ENCODE peak calls at places on chromosomes 12 and 14, in seven cellular contexts. N, L, S, G, D, Z and M are unnamed samples.

GRCh38 chr12:68611094-68611818 is 557 bp downstream of the RAP1B start:
- DNase-seq in L (peak; percentile 68), G (peak; percentile 57), S (peak; percentile 74), D (no peak), Z (peak; percentile 65), N (peak; percentile 74), M (no peak)

GRCh38 chr14:24171422-24172260 is at the start of gene REC8:
- DNase-seq in D (no peak), N (peak; percentile 99), G (no peak), S (peak; percentile 95), L (peak; percentile 61), Z (peak; percentile 50), M (no peak)

GRCh38 chr14:74548881-74549280 is 55.3 kb downstream of the ISCA2 start:
- DNase-seq in L (peak; percentile 83), N (peak; percentile 66), G (no peak), S (peak; percentile 36), Z (peak; percentile 69), D (peak; percentile 78), M (no peak)

GRCh38 chr14:28671425-28671824 is 95.2 kb upstream of the FOXG1 start:
- DNase-seq in G (no peak), N (peak; percentile 88), Z (no peak), S (no peak), D (no peak), L (no peak), M (no peak)

GRCh38 chr12:47846294-47846996 is 26.7 kb upstream of the HDAC7 start:
- DNase-seq in N (no peak), Z (no peak), D (no peak), S (no peak), G (no peak), L (no peak), M (no peak)

GRCh38 chr12:63400746-63401145 is 249.7 kb upstream of the AVPR1A start:
- DNase-seq in S (peak; percentile 51), Z (no peak), G (no peak), N (peak; percentile 44), L (no peak), D (no peak), M (no peak)

GRCh38 chr12:122956028-122956427 is 10.2 kb downstream of the ABCB9 start:
- DNase-seq in S (no peak), Z (no peak), L (no peak), N (no peak), D (no peak), G (no peak), M (no peak)

GRCh38 chr12:46647034-46647433 is 178.8 kb downstream of the SLC38A4 start:
- DNase-seq in L (no peak), G (no peak), S (no peak), N (no peak), D (no peak), Z (no peak), M (no peak)

GRCh38 chr12:5773550-5773949 is 171.5 kb downstream of the ANO2 start:
- DNase-seq in L (no peak), Z (no peak), G (no peak), N (no peak), D (no peak), S (no peak), M (no peak)

GRCh38 chr12:57726884-57727757 is 11.4 kb downstream of the AGAP2 start:
- DNase-seq in G (peak; percentile 34), D (no peak), L (peak; percentile 59), S (peak; percentile 46), Z (no peak), N (peak; percentile 46), M (no peak)

GRCh38 chr14:99023371-99023770 is 248.6 kb downstream of the BCL11B start:
- DNase-seq in G (no peak), Z (no peak), N (no peak), L (no peak), S (no peak), D (no peak), M (no peak)

GRCh38 chr12:117105902-117106301 is 6.7 kb upstream of the TESC start:
- DNase-seq in Z (no peak), G (peak; percentile 66), N (no peak), S (no peak), D (no peak), L (no peak), M (no peak)

GRCh38 chr12:58097741-58098140 is 156.4 kb downstream of the ATP23 start:
- DNase-seq in N (no peak), L (no peak), Z (no peak), S (no peak), D (no peak), G (no peak), M (no peak)

GRCh38 chr12:92503977-92504966 is 198.5 kb upstream of the PLEKHG7 start:
- DNase-seq in N (no peak), G (no peak), D (no peak), Z (no peak), S (peak; percentile 20), L (peak; percentile 33), M (no peak)

GRCh38 chr12:92502417-92503028 is 200.3 kb upstream of the PLEKHG7 start:
- DNase-seq in N (peak; percentile 15), S (peak; percentile 12), L (no peak), Z (no peak), D (no peak), G (no peak), M (no peak)

GRCh38 chr12:92506460-92506859 is 196.3 kb upstream of the PLEKHG7 start:
- DNase-seq in D (no peak), Z (no peak), G (no peak), L (no peak), N (no peak), S (no peak), M (no peak)

GRCh38 chr12:92505373-92506340 is 197.1 kb upstream of the PLEKHG7 start:
- DNase-seq in L (peak; percentile 78), G (no peak), D (no peak), N (peak; percentile 67), Z (peak; percentile 75), S (peak; percentile 23), M (no peak)

GRCh38 chr12:92503029-92503931 is 199.5 kb upstream of the PLEKHG7 start:
- DNase-seq in N (peak; percentile 15), L (no peak), Z (peak; percentile 38), S (peak; percentile 34), D (no peak), G (no peak), M (no peak)
- H3K4me3 ChIP-seq in N (no peak overlapping the region), L (no peak overlapping the region), Z (no peak overlapping the region), S (no peak overlapping the region), D (no peak overlapping the region), G (no peak overlapping the region), M (no peak overlapping the region)

DNA sequence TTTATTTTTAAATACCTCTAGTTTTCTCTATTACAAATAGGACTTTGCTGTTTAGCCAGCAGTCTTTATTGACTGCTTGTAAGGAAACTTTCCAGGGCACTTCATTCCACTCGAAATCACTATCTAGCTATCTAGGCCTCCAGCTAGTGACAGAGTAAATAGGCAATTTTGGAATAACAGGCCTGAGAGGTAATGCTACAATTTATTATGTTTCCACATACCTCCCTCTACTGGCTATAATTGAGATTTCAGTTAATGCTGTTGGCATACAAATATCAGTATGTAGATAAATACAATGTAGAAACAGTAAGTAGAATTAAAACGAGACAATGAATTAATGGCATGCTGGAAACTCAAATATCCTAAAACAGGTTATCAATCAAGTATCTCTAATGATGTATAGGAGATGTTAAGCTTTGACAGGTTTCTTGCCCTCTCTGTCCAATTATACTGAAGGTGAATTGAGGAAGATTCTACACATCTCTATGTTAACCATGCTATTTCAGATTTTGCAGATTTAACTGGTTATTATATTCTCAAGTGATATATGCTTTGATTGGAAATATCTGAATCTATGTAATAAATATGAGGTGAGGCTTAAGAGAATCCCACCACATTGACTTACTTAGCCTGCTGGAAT is 7.2 kb downstream of the DTD2 start:
- DNase-seq in G (no peak), Z (no peak), N (peak; percentile 76), S (peak; percentile 33), L (no peak), D (no peak), M (no peak)
- TF ChIP-seq CTCF in G (no peak), Z (peak; percentile 35), N (peak; percentile 65), S (peak; percentile 52), L (peak; percentile 66), D (peak; percentile 43), M (peak; percentile 40)

GRCh38 chr12:106301241-106301610 is 1.3 kb upstream of the TCP11L2 start:
- DNase-seq in D (peak; percentile 32), N (peak; percentile 71), Z (no peak), G (no peak), S (no peak), L (no peak), M (peak; percentile 58)
- H3K4me3 ChIP-seq in D (no peak overlapping the region), N (no peak overlapping the region), Z (no peak overlapping the region), G (peak overlapping the region; percentile 95), S (no peak overlapping the region), L (peak overlapping the region; percentile 97), M (no peak overlapping the region)

GRCh38 chr12:125330645-125331341 is 265.6 kb downstream of the AACS start:
- DNase-seq in D (no peak), G (peak; percentile 21), Z (peak; percentile 22), L (peak; percentile 62), S (peak; percentile 77), N (peak; percentile 20), M (no peak)

GRCh38 chr12:125331342-125332052 is 266.3 kb downstream of the AACS start:
- DNase-seq in L (no peak), G (no peak), S (peak; percentile 19), Z (no peak), N (peak; percentile 1), D (no peak), M (no peak)

GRCh38 chr12:125336246-125336645 is 271.0 kb downstream of the AACS start:
- DNase-seq in G (no peak), S (no peak), D (no peak), Z (no peak), N (no peak), L (no peak), M (no peak)

GRCh38 chr12:125329239-125330238 is 264.3 kb downstream of the AACS start:
- DNase-seq in G (no peak), N (no peak), L (no peak), D (no peak), S (no peak), Z (no peak), M (no peak)

DNA sequence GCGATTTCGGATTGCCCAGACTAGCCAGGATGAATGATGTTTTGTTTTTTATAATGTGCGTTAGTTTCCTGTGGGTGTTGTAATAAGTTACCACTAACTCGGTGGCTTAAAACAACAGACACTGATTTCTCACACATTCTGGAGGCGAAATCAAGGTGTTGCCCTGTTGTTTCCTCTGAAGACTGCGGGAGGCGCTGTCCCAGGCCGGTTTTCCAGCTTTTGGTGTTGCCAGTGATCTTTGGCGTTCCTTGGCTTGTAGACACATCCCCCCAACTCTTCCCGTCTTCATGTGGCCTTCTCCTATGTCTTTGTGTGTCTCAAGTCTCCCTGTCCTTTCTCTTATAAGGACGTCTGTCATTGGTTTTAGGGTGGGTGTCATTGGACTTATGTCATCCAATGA is 267.7 kb downstream of the AACS start:
- DNase-seq in G (no peak), L (no peak), Z (no peak), S (no peak), N (no peak), D (no peak), M (no peak)
- TF ChIP-seq CTCF in G (no peak), L (no peak), Z (no peak), S (peak; percentile 10), N (peak; percentile 2), D (no peak), M (no peak)